ENCODE peak calls at places on chromosome 6, in seven cellular contexts. J is CD8-positive, alpha-beta T cell; Y is upper lobe of right lung; C is IMR-90; R is hepatocyte; G is stomach; T is astrocyte. L is an unnamed sample.

GRCh38 chr6:161001421-161001820 is 9.9 kb downstream of the MAP3K4 start:
- DNase-seq in J (no peak), G (no peak), C (no peak), Y (no peak), T (no peak), R (no peak), L (peak)

GRCh38 chr6:73665686-73666319 is 12.0 kb upstream of the SLC17A5 start:
- DNase-seq in T (no peak), G (no peak), R (no peak), C (peak), J (no peak), Y (no peak), L (peak)

GRCh38 chr6:131101911-131102680 is 33.2 kb upstream of the AKAP7 start:
- DNase-seq in R (peak), Y (no peak), C (peak), J (no peak), T (peak), G (no peak), L (peak)

GRCh38 chr6:3162565-3163247 is 5.4 kb upstream of the TUBB2A start:
- DNase-seq in R (peak), T (peak), G (peak), Y (peak), C (peak), J (peak), L (peak)

GRCh38 chr6:154928325-154928922 is 66.7 kb upstream of the TIAM2 start:
- DNase-seq in C (peak), R (peak), T (no peak), Y (no peak), J (peak), G (peak), L (peak)

GRCh38 chr6:1190361-1190760 is 121.5 kb upstream of the FOXQ1 start:
- DNase-seq in R (peak), T (peak), J (no peak), C (peak), G (no peak), Y (no peak), L (no peak)

GRCh38 chr6:25601797-25602679 is 50.0 kb upstream of the SCGN start:
- DNase-seq in J (no peak), T (peak), G (no peak), C (peak), Y (no peak), R (peak), L (peak)

GRCh38 chr6:55705381-55705780 is 126.4 kb upstream of the HMGCLL1 start:
- DNase-seq in R (peak), T (no peak), C (peak), Y (no peak), J (no peak), G (no peak), L (no peak)

GRCh38 chr6:99495466-99495865 is 19.8 kb downstream of the USP45 start:
- DNase-seq in R (no peak), G (no peak), J (no peak), C (peak), Y (no peak), T (no peak), L (no peak)

GRCh38 chr6:3245216-3245615 is 13.5 kb upstream of the PSMG4 start:
- DNase-seq in Y (no peak), T (no peak), C (no peak), G (no peak), R (no peak), J (no peak), L (no peak)

GRCh38 chr6:26249959-26250805 is 114.8 kb upstream of the BTN3A2 start:
- DNase-seq in Y (peak), G (peak), J (peak), R (peak), C (peak), T (peak), L (peak)

GRCh38 chr6:854405-855073 is 161.6 kb upstream of the EXOC2 start:
- DNase-seq in R (peak), C (peak), T (no peak), J (no peak), G (no peak), Y (no peak), L (no peak)

GRCh38 chr6:143514996-143515760 is 3.7 kb upstream of the FUCA2 start:
- DNase-seq in C (no peak), T (peak), G (peak), J (no peak), Y (no peak), R (no peak), L (no peak)

GRCh38 chr6:103522045-103522444 is 1337.7 kb downstream of the HACE1 start:
- DNase-seq in T (no peak), R (no peak), J (no peak), C (no peak), Y (no peak), G (no peak), L (no peak)

GRCh38 chr6:130933712-130934200 is 106.5 kb downstream of the SMLR1 start:
- DNase-seq in C (peak), T (peak), G (no peak), R (peak), J (no peak), Y (no peak), L (no peak)

GRCh38 chr6:50410577-50410976 is 302.7 kb upstream of the TFAP2D start:
- DNase-seq in J (no peak), R (no peak), G (no peak), T (no peak), Y (no peak), C (no peak), L (no peak)

GRCh38 chr6:143059616-143060353 is 904 bp upstream of the AIG1 start:
- DNase-seq in T (peak), G (no peak), C (peak), R (peak), J (no peak), Y (no peak), L (peak)

GRCh38 chr6:3848925-3849605 is at the start of gene FAM50B:
- DNase-seq in Y (peak), G (peak), T (peak), J (peak), R (peak), C (peak), L (peak)

GRCh38 chr6:17233531-17233930 is 47.6 kb upstream of the RBM24 start:
- DNase-seq in G (no peak), T (peak), J (no peak), Y (no peak), R (no peak), C (peak), L (no peak)

GRCh38 chr6:167776906-167777645 is 49.6 kb upstream of the AFDN start:
- DNase-seq in C (no peak), G (no peak), T (no peak), Y (no peak), J (no peak), R (no peak), L (no peak)

GRCh38 chr6:18478610-18479009 is 91.5 kb downstream of the RNF144B start:
- DNase-seq in T (no peak), Y (no peak), G (no peak), J (no peak), C (no peak), R (no peak), L (no peak)

GRCh38 chr6:156563710-156564109 is 213.5 kb upstream of the ARID1B start:
- DNase-seq in R (peak), T (no peak), C (no peak), G (no peak), Y (no peak), J (no peak), L (no peak)

GRCh38 chr6:155013457-155013876 is 18.4 kb downstream of the TIAM2 start:
- DNase-seq in Y (no peak), R (no peak), G (no peak), T (no peak), J (no peak), C (peak), L (no peak)

GRCh38 chr6:170236131-170236851 is 54.6 kb downstream of the DLL1 start:
- DNase-seq in Y (peak), J (no peak), G (no peak), C (no peak), R (no peak), T (no peak), L (no peak)

GRCh38 chr6:53465732-53466131 is 79.2 kb downstream of the GCLC start:
- DNase-seq in R (peak), C (peak), Y (no peak), G (no peak), J (no peak), T (no peak), L (no peak)

GRCh38 chr6:87408721-87409155 is 966 bp downstream of the CFAP206 start:
- DNase-seq in C (no peak), G (no peak), Y (no peak), J (no peak), R (no peak), T (no peak), L (no peak)

GRCh38 chr6:111585241-111585968 is 20.3 kb downstream of the TRAF3IP2 start:
- DNase-seq in C (peak), T (peak), G (no peak), J (no peak), R (no peak), Y (no peak), L (no peak)

GRCh38 chr6:5712349-5713215 is 294.1 kb downstream of the NRN1 start:
- DNase-seq in R (no peak), Y (no peak), T (no peak), C (no peak), G (no peak), J (no peak), L (peak)

GRCh38 chr6:144378437-144378836 is 93.3 kb downstream of the UTRN start:
- DNase-seq in T (no peak), Y (no peak), C (peak), J (no peak), G (no peak), R (no peak), L (peak)

GRCh38 chr6:136104556-136104955 is 145.6 kb downstream of the MTFR2 start:
- DNase-seq in C (no peak), J (no peak), Y (no peak), G (no peak), T (no peak), R (no peak), L (no peak)
- H3K27ac ChIP-seq in C (peak), J (no peak), Y (peak), G (peak), T (no peak), R (no peak), L (no peak)

GRCh38 chr6:105204768-105205167 is 25.0 kb upstream of the POPDC3 start:
- DNase-seq in T (no peak), G (no peak), C (no peak), Y (no peak), J (no peak), R (no peak), L (no peak)

GRCh38 chr6:105207524-105208269 is 27.9 kb upstream of the POPDC3 start:
- DNase-seq in J (no peak), R (no peak), C (peak), G (no peak), Y (no peak), T (peak), L (no peak)

GRCh38 chr6:105202486-105202885 is 22.7 kb upstream of the POPDC3 start:
- DNase-seq in J (no peak), Y (no peak), T (no peak), C (no peak), R (no peak), G (no peak), L (no peak)

GRCh38 chr6:105200133-105200730 is 20.4 kb upstream of the POPDC3 start:
- DNase-seq in T (no peak), R (no peak), C (no peak), G (no peak), J (no peak), Y (no peak), L (no peak)

GRCh38 chr6:105204331-105204730 is 24.5 kb upstream of the POPDC3 start:
- DNase-seq in R (no peak), J (no peak), T (peak), Y (no peak), G (no peak), C (peak), L (no peak)
- H3K27ac ChIP-seq in R (no peak), J (no peak), T (peak), Y (no peak), G (no peak), C (no peak), L (no peak)

GRCh38 chr6:139442188-139442625 is 67.8 kb upstream of the CITED2 start:
- DNase-seq in R (no peak), J (no peak), T (no peak), Y (no peak), G (no peak), C (no peak), L (no peak)

GRCh38 chr6:139438775-139439174 is 64.3 kb upstream of the CITED2 start:
- DNase-seq in T (no peak), C (no peak), R (no peak), J (no peak), G (no peak), Y (no peak), L (no peak)

GRCh38 chr6:139443226-139444112 is 69.0 kb upstream of the CITED2 start:
- DNase-seq in J (no peak), T (peak), G (no peak), Y (no peak), R (no peak), C (peak), L (no peak)

GRCh38 chr6:139436521-139437348 is 62.3 kb upstream of the CITED2 start:
- DNase-seq in G (no peak), T (peak), J (no peak), C (no peak), R (no peak), Y (no peak), L (no peak)

GRCh38 chr6:139439278-139439813 is 64.9 kb upstream of the CITED2 start:
- DNase-seq in J (no peak), C (peak), Y (no peak), R (no peak), T (no peak), G (no peak), L (no peak)
- H3K27ac ChIP-seq in J (no peak), C (no peak), Y (no peak), R (no peak), T (no peak), G (no peak), L (no peak)

DNA sequence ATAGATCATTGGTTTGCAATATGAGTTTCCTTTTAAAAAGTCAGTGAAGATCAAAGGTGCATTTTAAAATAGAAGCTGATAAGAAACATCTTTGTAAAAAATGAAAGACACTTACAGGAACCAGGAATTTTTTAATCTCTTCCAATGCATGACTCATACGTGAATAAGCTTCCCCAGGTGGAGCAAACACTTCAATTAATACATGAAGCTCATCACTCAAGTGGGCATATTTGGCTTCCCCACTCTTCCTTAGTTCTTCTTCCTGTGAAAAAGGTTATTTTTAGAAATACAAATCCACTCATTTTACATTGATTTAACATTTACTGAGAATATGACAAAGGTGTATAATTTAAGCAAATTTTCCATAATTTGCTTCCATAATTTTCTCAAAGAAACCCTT is 308.1 kb downstream of the KHDRBS2 start:
- DNase-seq in J (no peak), C (no peak), T (no peak), Y (no peak), R (no peak), G (no peak), L (no peak)
- H3K27ac ChIP-seq in J (no peak), C (no peak), T (no peak), Y (no peak), R (no peak), G (no peak), L (no peak)

GRCh38 chr6:148969679-148970078 is 222.8 kb downstream of the UST start:
- DNase-seq in Y (no peak), J (no peak), T (peak), R (peak), G (no peak), C (peak), L (no peak)

GRCh38 chr6:148968636-148969270 is 221.9 kb downstream of the UST start:
- DNase-seq in G (no peak), Y (no peak), T (peak), C (peak), J (no peak), R (no peak), L (no peak)

GRCh38 chr6:148967128-148967527 is 220.3 kb downstream of the UST start:
- DNase-seq in C (no peak), Y (no peak), R (no peak), G (no peak), J (no peak), T (no peak), L (no peak)

GRCh38 chr6:148969271-148969666 is 222.4 kb downstream of the UST start:
- DNase-seq in R (no peak), J (no peak), T (no peak), C (no peak), G (no peak), Y (no peak), L (no peak)

DNA sequence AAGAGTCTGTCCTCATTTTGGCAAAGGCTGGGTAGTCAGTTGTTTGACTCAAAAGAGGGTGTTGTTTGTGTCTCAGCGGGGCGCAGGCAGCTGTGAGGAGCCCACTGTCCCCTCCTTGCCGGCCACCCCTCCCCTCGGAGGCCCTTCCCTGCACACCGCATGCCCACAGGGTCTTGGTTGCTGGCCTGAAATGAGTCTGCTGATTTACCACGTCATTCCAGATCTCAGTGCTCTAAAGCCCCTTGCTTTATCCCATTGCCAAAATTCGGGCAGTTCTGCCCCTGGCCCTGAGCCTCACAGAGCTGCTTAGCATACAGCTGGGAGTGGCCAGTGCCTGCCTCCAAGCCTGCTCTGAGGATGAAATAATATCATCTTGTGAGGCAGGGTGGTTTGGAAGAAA is 220.7 kb downstream of the UST start:
- DNase-seq in J (no peak), Y (no peak), G (no peak), T (no peak), R (no peak), C (no peak), L (no peak)
- H3K27ac ChIP-seq in J (no peak), Y (no peak), G (no peak), T (no peak), R (no peak), C (no peak), L (no peak)

GRCh38 chr6:20817806-20818320 is 283.6 kb downstream of the CDKAL1 start:
- DNase-seq in R (no peak), Y (no peak), C (peak), T (no peak), J (no peak), G (no peak), L (no peak)
- H3K27ac ChIP-seq in R (peak), Y (no peak), C (no peak), T (no peak), J (no peak), G (no peak), L (no peak)

GRCh38 chr6:37595859-37596258 is 96.2 kb upstream of the CCDC167 start:
- DNase-seq in J (no peak), T (no peak), C (no peak), Y (no peak), G (no peak), R (no peak), L (no peak)

GRCh38 chr6:37602801-37603200 is 94.9 kb downstream of the MDGA1 start:
- DNase-seq in Y (no peak), T (peak), J (no peak), R (no peak), G (no peak), C (peak), L (no peak)

GRCh38 chr6:37603284-37603683 is 94.4 kb downstream of the MDGA1 start:
- DNase-seq in Y (no peak), G (no peak), C (no peak), R (no peak), T (no peak), J (no peak), L (no peak)

GRCh38 chr6:37602360-37602759 is 95.3 kb downstream of the MDGA1 start:
- DNase-seq in Y (no peak), J (no peak), G (no peak), C (peak), R (no peak), T (peak), L (no peak)

GRCh38 chr6:37600287-37600916 is 97.3 kb downstream of the MDGA1 start:
- DNase-seq in Y (no peak), R (no peak), G (no peak), J (no peak), T (no peak), C (no peak), L (no peak)
- H3K27ac ChIP-seq in Y (no peak), R (no peak), G (no peak), J (no peak), T (no peak), C (no peak), L (no peak)

DNA sequence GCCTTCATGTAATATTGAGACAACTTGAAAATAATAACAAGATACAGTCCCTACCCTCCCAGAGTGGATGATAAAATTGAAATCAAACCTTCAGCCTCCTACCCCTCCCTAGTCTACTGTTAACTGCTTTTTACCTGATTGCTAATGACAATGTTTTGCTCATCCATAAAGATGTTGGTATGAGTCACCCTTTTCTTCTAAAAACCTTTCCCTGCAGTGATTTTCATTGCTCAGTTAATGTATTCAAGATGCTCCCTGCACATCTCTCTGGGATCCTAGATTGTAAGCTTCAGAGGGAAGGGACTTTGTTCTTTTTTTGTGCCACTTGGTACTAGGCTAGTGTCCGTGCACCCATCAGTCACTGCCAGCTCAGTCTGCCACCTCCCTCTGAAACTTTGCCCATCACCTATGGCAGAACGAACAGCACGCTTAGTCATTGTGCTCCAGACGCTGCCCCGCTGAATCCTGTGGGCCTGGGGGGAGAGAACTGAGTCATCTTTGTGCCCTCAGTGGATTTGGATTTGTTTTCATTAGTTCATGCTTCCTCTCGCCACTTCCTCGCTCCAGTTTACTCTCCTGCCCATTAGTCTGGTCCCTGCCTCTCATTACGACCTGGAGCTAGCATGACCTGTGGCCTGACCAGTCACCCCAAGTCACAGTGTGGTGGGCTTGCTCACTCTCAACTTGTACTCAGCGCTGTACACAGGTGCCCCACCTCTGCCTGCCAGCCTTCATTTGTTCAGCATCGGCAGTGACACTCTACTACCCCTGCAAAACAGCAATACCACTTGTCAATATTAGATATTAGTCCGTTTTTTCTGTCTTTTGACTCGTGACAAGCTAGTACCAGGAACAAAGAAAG is 78.0 kb upstream of the TMEM181 start:
- DNase-seq in Y (no peak), G (no peak), C (peak), T (peak), R (no peak), J (no peak), L (no peak)
- H3K27ac ChIP-seq in Y (no peak), G (no peak), C (peak), T (peak), R (no peak), J (no peak), L (no peak)

L was measured in small intestine.